ENCODE peak calls at places on chromosomes 4 and X, in ten cellular contexts. One of them, this sample, is unnamed.

GRCh38 chrX:122196338-122196737 is 987.7 kb upstream of the GRIA3 start:
- DNase-seq in AG10803: no peak
- DNase-seq in adrenal gland: no peak
- DNase-seq in stomach: no peak
- DNase-seq in SK-N-SH: no peak
- DNase-seq in heart right ventricle: no peak
- DNase-seq in lower leg skin: no peak
- DNase-seq in HCT116: no peak
- DNase-seq in cardiac muscle cell: no peak
- DNase-seq in IMR-90: no peak
- DNase-seq in this sample: no peak

GRCh38 chr4:148143174-148143573 is 299.0 kb downstream of the NR3C2 start:
- DNase-seq in AG10803: no peak
- DNase-seq in adrenal gland: no peak
- DNase-seq in stomach: no peak
- DNase-seq in SK-N-SH: no peak
- DNase-seq in heart right ventricle: no peak
- DNase-seq in lower leg skin: no peak
- DNase-seq in HCT116: no peak
- DNase-seq in cardiac muscle cell: no peak
- DNase-seq in IMR-90: no peak
- DNase-seq in this sample: no peak

GRCh38 chrX:134364711-134365110 is 95.3 kb upstream of the HPRT1 start:
- DNase-seq in AG10803: no peak
- DNase-seq in adrenal gland: no peak
- DNase-seq in stomach: no peak
- DNase-seq in SK-N-SH: no peak
- DNase-seq in heart right ventricle: no peak
- DNase-seq in lower leg skin: no peak
- DNase-seq in HCT116: no peak
- DNase-seq in cardiac muscle cell: no peak
- DNase-seq in IMR-90: peak
- DNase-seq in this sample: no peak

GRCh38 chr4:6143603-6144181 is 56.7 kb downstream of the JAKMIP1 start:
- DNase-seq in AG10803: no peak
- DNase-seq in adrenal gland: no peak
- DNase-seq in stomach: no peak
- DNase-seq in SK-N-SH: no peak
- DNase-seq in heart right ventricle: no peak
- DNase-seq in lower leg skin: no peak
- DNase-seq in HCT116: no peak
- DNase-seq in cardiac muscle cell: no peak
- DNase-seq in IMR-90: no peak
- DNase-seq in this sample: no peak

GRCh38 chrX:29662101-29662500 is 553.3 kb upstream of the MAGEB2 start:
- DNase-seq in AG10803: peak
- DNase-seq in adrenal gland: no peak
- DNase-seq in stomach: no peak
- DNase-seq in SK-N-SH: no peak
- DNase-seq in heart right ventricle: no peak
- DNase-seq in lower leg skin: no peak
- DNase-seq in HCT116: no peak
- DNase-seq in cardiac muscle cell: no peak
- DNase-seq in IMR-90: peak
- DNase-seq in this sample: no peak

GRCh38 chr4:78634011-78634664 is 82.6 kb downstream of the ANXA3 start:
- DNase-seq in AG10803: peak
- DNase-seq in adrenal gland: no peak
- DNase-seq in stomach: no peak
- DNase-seq in SK-N-SH: no peak
- DNase-seq in heart right ventricle: no peak
- DNase-seq in lower leg skin: peak
- DNase-seq in HCT116: no peak
- DNase-seq in cardiac muscle cell: no peak
- DNase-seq in IMR-90: no peak
- DNase-seq in this sample: no peak

GRCh38 chr4:123750044-123750443 is 353.4 kb downstream of the SPRY1 start:
- DNase-seq in AG10803: no peak
- DNase-seq in adrenal gland: no peak
- DNase-seq in stomach: no peak
- DNase-seq in SK-N-SH: no peak
- DNase-seq in heart right ventricle: no peak
- DNase-seq in lower leg skin: no peak
- DNase-seq in HCT116: no peak
- DNase-seq in cardiac muscle cell: peak
- DNase-seq in IMR-90: no peak
- DNase-seq in this sample: no peak

GRCh38 chr4:145177511-145177905 is 2.9 kb downstream of the OTUD4 start:
- DNase-seq in AG10803: peak
- DNase-seq in adrenal gland: no peak
- DNase-seq in stomach: no peak
- DNase-seq in SK-N-SH: no peak
- DNase-seq in heart right ventricle: no peak
- DNase-seq in lower leg skin: no peak
- DNase-seq in HCT116: no peak
- DNase-seq in cardiac muscle cell: peak
- DNase-seq in IMR-90: peak
- DNase-seq in this sample: no peak

GRCh38 chrX:77014655-77015377 is 432.4 kb upstream of the FGF16 start:
- DNase-seq in AG10803: no peak
- DNase-seq in adrenal gland: no peak
- DNase-seq in stomach: no peak
- DNase-seq in SK-N-SH: peak
- DNase-seq in heart right ventricle: no peak
- DNase-seq in lower leg skin: no peak
- DNase-seq in HCT116: no peak
- DNase-seq in cardiac muscle cell: peak
- DNase-seq in IMR-90: no peak
- DNase-seq in this sample: no peak

GRCh38 chr4:142360657-142361056 is 485.4 kb downstream of the INPP4B start:
- DNase-seq in AG10803: no peak
- DNase-seq in adrenal gland: no peak
- DNase-seq in stomach: no peak
- DNase-seq in SK-N-SH: no peak
- DNase-seq in heart right ventricle: no peak
- DNase-seq in lower leg skin: no peak
- DNase-seq in HCT116: no peak
- DNase-seq in cardiac muscle cell: no peak
- DNase-seq in IMR-90: no peak
- DNase-seq in this sample: no peak

GRCh38 chr4:100177126-100177525 is 13.1 kb downstream of the DDIT4L start:
- DNase-seq in AG10803: no peak
- DNase-seq in adrenal gland: no peak
- DNase-seq in stomach: no peak
- DNase-seq in SK-N-SH: no peak
- DNase-seq in heart right ventricle: no peak
- DNase-seq in lower leg skin: no peak
- DNase-seq in HCT116: no peak
- DNase-seq in cardiac muscle cell: no peak
- DNase-seq in IMR-90: no peak
- DNase-seq in this sample: no peak

GRCh38 chrX:111585337-111585736 is 73.9 kb downstream of the SERTM2 start:
- DNase-seq in AG10803: no peak
- DNase-seq in adrenal gland: no peak
- DNase-seq in stomach: no peak
- DNase-seq in SK-N-SH: no peak
- DNase-seq in heart right ventricle: no peak
- DNase-seq in lower leg skin: no peak
- DNase-seq in HCT116: no peak
- DNase-seq in cardiac muscle cell: peak
- DNase-seq in IMR-90: no peak
- DNase-seq in this sample: no peak

GRCh38 chrX:56783996-56784620 is 55.1 kb downstream of the NBDY start:
- DNase-seq in AG10803: no peak
- DNase-seq in adrenal gland: no peak
- DNase-seq in stomach: no peak
- DNase-seq in SK-N-SH: no peak
- DNase-seq in heart right ventricle: no peak
- DNase-seq in lower leg skin: no peak
- DNase-seq in HCT116: no peak
- DNase-seq in cardiac muscle cell: no peak
- DNase-seq in IMR-90: no peak
- DNase-seq in this sample: no peak

GRCh38 chrX:56782791-56783449 is 53.9 kb downstream of the NBDY start:
- DNase-seq in AG10803: no peak
- DNase-seq in adrenal gland: no peak
- DNase-seq in stomach: no peak
- DNase-seq in SK-N-SH: peak
- DNase-seq in heart right ventricle: no peak
- DNase-seq in lower leg skin: no peak
- DNase-seq in HCT116: no peak
- DNase-seq in cardiac muscle cell: no peak
- DNase-seq in IMR-90: no peak
- DNase-seq in this sample: no peak

GRCh38 chrX:56782362-56782761 is 53.3 kb downstream of the NBDY start:
- DNase-seq in AG10803: no peak
- DNase-seq in adrenal gland: no peak
- DNase-seq in stomach: no peak
- DNase-seq in SK-N-SH: no peak
- DNase-seq in heart right ventricle: no peak
- DNase-seq in lower leg skin: no peak
- DNase-seq in HCT116: no peak
- DNase-seq in cardiac muscle cell: no peak
- DNase-seq in IMR-90: no peak
- DNase-seq in this sample: no peak

GRCh38 chrX:56784666-56785065 is 55.6 kb downstream of the NBDY start:
- DNase-seq in AG10803: no peak
- DNase-seq in adrenal gland: no peak
- DNase-seq in stomach: no peak
- DNase-seq in SK-N-SH: no peak
- DNase-seq in heart right ventricle: no peak
- DNase-seq in lower leg skin: no peak
- DNase-seq in HCT116: no peak
- DNase-seq in cardiac muscle cell: no peak
- DNase-seq in IMR-90: no peak
- DNase-seq in this sample: no peak

DNA sequence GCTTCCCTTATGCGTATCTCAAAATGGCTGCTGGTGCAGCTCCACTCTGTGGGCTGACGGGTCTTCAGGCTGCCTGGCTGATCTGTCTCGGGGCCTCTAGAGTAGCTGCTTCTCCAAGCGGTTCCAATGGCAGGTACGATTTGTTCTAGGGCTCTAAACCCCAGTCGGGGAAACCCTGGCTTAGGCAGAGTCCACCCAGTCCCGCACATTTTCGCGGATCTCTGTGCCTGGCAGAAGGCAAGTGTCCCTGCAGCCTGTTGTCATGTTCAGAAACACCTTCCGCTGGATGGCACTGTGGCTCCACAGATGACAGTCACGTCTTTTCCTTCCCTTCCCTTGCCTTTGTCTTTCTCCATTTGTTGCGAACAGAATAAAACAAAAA is 54.4 kb downstream of the NBDY start:
- DNase-seq in AG10803: no peak
- DNase-seq in adrenal gland: no peak
- DNase-seq in stomach: peak
- DNase-seq in SK-N-SH: peak
- DNase-seq in heart right ventricle: no peak
- DNase-seq in lower leg skin: no peak
- DNase-seq in HCT116: no peak
- DNase-seq in cardiac muscle cell: no peak
- DNase-seq in IMR-90: peak
- DNase-seq in this sample: no peak
- TF ChIP-seq CTCF in AG10803: no peak
- TF ChIP-seq CTCF in adrenal gland: peak
- TF ChIP-seq CTCF in stomach: no peak
- TF ChIP-seq CTCF in SK-N-SH: peak
- TF ChIP-seq CTCF in heart right ventricle: no peak
- TF ChIP-seq CTCF in lower leg skin: no peak
- TF ChIP-seq CTCF in HCT116: no peak
- TF ChIP-seq CTCF in cardiac muscle cell: no peak
- TF ChIP-seq CTCF in IMR-90: peak
- TF ChIP-seq CTCF in this sample: no peak

GRCh38 chr4:168740686-168741085 is 243.8 kb downstream of the PALLD start:
- DNase-seq in AG10803: no peak
- DNase-seq in adrenal gland: no peak
- DNase-seq in stomach: no peak
- DNase-seq in SK-N-SH: no peak
- DNase-seq in heart right ventricle: no peak
- DNase-seq in lower leg skin: no peak
- DNase-seq in HCT116: no peak
- DNase-seq in cardiac muscle cell: no peak
- DNase-seq in IMR-90: no peak
- DNase-seq in this sample: no peak
- TF ChIP-seq CTCF in AG10803: no peak
- TF ChIP-seq CTCF in adrenal gland: no peak
- TF ChIP-seq CTCF in stomach: no peak
- TF ChIP-seq CTCF in SK-N-SH: no peak
- TF ChIP-seq CTCF in heart right ventricle: no peak
- TF ChIP-seq CTCF in lower leg skin: no peak
- TF ChIP-seq CTCF in HCT116: no peak
- TF ChIP-seq CTCF in cardiac muscle cell: no peak
- TF ChIP-seq CTCF in IMR-90: no peak
- TF ChIP-seq CTCF in this sample: no peak

GRCh38 chr4:106971586-106971985 is 64.5 kb downstream of the DKK2 start:
- DNase-seq in AG10803: no peak
- DNase-seq in adrenal gland: no peak
- DNase-seq in stomach: no peak
- DNase-seq in SK-N-SH: no peak
- DNase-seq in heart right ventricle: no peak
- DNase-seq in lower leg skin: no peak
- DNase-seq in HCT116: no peak
- DNase-seq in cardiac muscle cell: no peak
- DNase-seq in IMR-90: no peak
- DNase-seq in this sample: no peak

GRCh38 chr4:106967892-106968291 is 68.2 kb downstream of the DKK2 start:
- DNase-seq in AG10803: no peak
- DNase-seq in adrenal gland: no peak
- DNase-seq in stomach: no peak
- DNase-seq in SK-N-SH: no peak
- DNase-seq in heart right ventricle: no peak
- DNase-seq in lower leg skin: no peak
- DNase-seq in HCT116: no peak
- DNase-seq in cardiac muscle cell: no peak
- DNase-seq in IMR-90: no peak
- DNase-seq in this sample: no peak
- TF ChIP-seq CTCF in AG10803: no peak
- TF ChIP-seq CTCF in adrenal gland: no peak
- TF ChIP-seq CTCF in stomach: no peak
- TF ChIP-seq CTCF in SK-N-SH: no peak
- TF ChIP-seq CTCF in heart right ventricle: no peak
- TF ChIP-seq CTCF in lower leg skin: no peak
- TF ChIP-seq CTCF in HCT116: no peak
- TF ChIP-seq CTCF in cardiac muscle cell: no peak
- TF ChIP-seq CTCF in IMR-90: no peak
- TF ChIP-seq CTCF in this sample: no peak

GRCh38 chrX:128818690-128819089 is 704.6 kb downstream of the SMARCA1 start:
- DNase-seq in AG10803: no peak
- DNase-seq in adrenal gland: no peak
- DNase-seq in stomach: no peak
- DNase-seq in SK-N-SH: no peak
- DNase-seq in heart right ventricle: no peak
- DNase-seq in lower leg skin: no peak
- DNase-seq in HCT116: no peak
- DNase-seq in cardiac muscle cell: no peak
- DNase-seq in IMR-90: no peak
- DNase-seq in this sample: no peak

DNA sequence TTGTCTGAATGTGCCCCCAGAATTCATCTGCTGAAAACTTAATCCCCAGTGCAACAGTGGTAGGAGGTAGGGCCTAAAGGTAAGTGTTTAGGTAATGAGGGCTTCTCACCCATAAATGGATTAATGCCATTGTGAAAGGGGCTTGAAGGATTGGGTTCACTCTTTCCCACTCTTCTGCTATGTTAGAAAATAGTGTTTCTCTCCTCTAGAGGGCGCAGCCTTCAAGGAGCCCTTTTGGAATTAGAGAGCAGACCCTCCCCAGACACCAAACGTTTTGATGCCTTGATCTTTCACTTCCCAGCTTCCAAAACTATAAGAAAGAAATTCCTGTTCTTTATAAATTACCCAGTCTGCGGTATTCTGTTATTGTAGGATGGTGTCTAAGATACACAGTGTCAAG is 706.4 kb downstream of the SMARCA1 start:
- DNase-seq in AG10803: no peak
- DNase-seq in adrenal gland: no peak
- DNase-seq in stomach: no peak
- DNase-seq in SK-N-SH: peak
- DNase-seq in heart right ventricle: no peak
- DNase-seq in lower leg skin: no peak
- DNase-seq in HCT116: no peak
- DNase-seq in cardiac muscle cell: peak
- DNase-seq in IMR-90: no peak
- DNase-seq in this sample: no peak
- TF ChIP-seq CTCF in AG10803: no peak
- TF ChIP-seq CTCF in adrenal gland: peak
- TF ChIP-seq CTCF in stomach: no peak
- TF ChIP-seq CTCF in SK-N-SH: peak
- TF ChIP-seq CTCF in heart right ventricle: no peak
- TF ChIP-seq CTCF in lower leg skin: no peak
- TF ChIP-seq CTCF in HCT116: no peak
- TF ChIP-seq CTCF in cardiac muscle cell: no peak
- TF ChIP-seq CTCF in IMR-90: peak
- TF ChIP-seq CTCF in this sample: peak